ENCODE peak calls at places on chromosomes 11 and 22, in four cellular contexts. L, K, P and W are unnamed samples. For H3K4me1, the result is how much of the 10 kb centered on the place peaks cover.

GRCh38 chr22:29587938-29588699 is 7.2 kb upstream of the NIPSNAP1 start:
- DNase-seq in L (no peak), K (no peak), P (no peak), W (no peak)

GRCh38 chr11:35227551-35228341 is 88.8 kb downstream of the CD44 start:
- DNase-seq in L (no peak), K (no peak), P (no peak), W (no peak)

GRCh38 chr11:3892156-3892555 is 36.7 kb downstream of the STIM1 start:
- DNase-seq in L (no peak), K (no peak), P (no peak), W (no peak)

GRCh38 chr11:3859373-3859881 is 4.0 kb downstream of the STIM1 start:
- DNase-seq in L (peak), K (no peak), P (peak), W (no peak)

GRCh38 chr11:103681855-103682254 is 354.6 kb upstream of the DDI1 start:
- DNase-seq in L (no peak), K (peak), P (peak), W (no peak)

GRCh38 chr11:57791321-57792059 is 29.9 kb downstream of the CTNND1 start:
- DNase-seq in L (no peak), K (no peak), P (no peak), W (no peak)

GRCh38 chr11:833114-833791 is 501 bp downstream of the CD151 start:
- DNase-seq in L (peak), K (no peak), P (peak), W (no peak)

GRCh38 chr22:19213001-19213400 is 34.5 kb upstream of the SLC25A1 start:
- DNase-seq in L (no peak), K (no peak), P (no peak), W (no peak)

GRCh38 chr11:110479445-110480101 is 49.8 kb downstream of the FDX1 start:
- DNase-seq in L (no peak), K (no peak), P (no peak), W (no peak)

GRCh38 chr22:26168199-26168915 is 905 bp upstream of the SEZ6L start:
- DNase-seq in L (no peak), K (no peak), P (peak), W (no peak)

GRCh38 chr22:27554106-27554814 is 247.3 kb downstream of the MN1 start:
- DNase-seq in L (peak), K (no peak), P (no peak), W (no peak)

GRCh38 chr11:66286699-66287098 is 2.2 kb downstream of the YIF1A start:
- DNase-seq in L (no peak), K (no peak), P (no peak), W (no peak)

GRCh38 chr11:103536335-103536722 is 427.1 kb downstream of the DYNC2H1 start:
- DNase-seq in L (no peak), K (peak), P (no peak), W (no peak)

GRCh38 chr11:92917927-92918326 is 51.5 kb upstream of the MTNR1B start:
- DNase-seq in L (no peak), K (no peak), P (no peak), W (no peak)

GRCh38 chr11:27315816-27316215 is 47.2 kb downstream of the CCDC34 start:
- DNase-seq in L (no peak), K (no peak), P (no peak), W (no peak)

GRCh38 chr22:40524392-40525249 is 111.9 kb downstream of the MRTFA start:
- DNase-seq in L (no peak), K (no peak), P (peak), W (no peak)

GRCh38 chr22:45968751-45969413 is 8.1 kb downstream of the WNT7B start:
- DNase-seq in L (no peak), K (no peak), P (no peak), W (no peak)

DNA sequence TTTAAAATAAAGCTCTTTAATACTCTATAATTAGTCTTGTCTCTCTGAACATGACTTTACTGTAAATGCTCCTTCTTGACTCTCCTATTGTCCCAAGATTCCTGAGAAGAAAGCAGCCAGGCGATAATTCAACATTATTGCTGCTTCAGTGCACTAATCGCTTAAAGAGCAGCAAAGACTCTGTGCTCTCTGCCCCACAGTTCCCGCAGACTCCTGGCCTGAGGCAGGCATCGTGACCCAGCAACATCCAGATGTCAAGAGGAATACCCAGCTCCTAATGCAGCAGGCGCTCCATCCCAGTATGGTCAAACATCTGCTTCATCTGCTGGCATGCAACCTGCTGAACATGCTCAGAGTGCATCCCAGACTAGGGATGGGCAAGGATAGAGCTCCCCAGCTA is 270.1 kb downstream of the SOX6 start:
- DNase-seq in L (no peak), K (no peak), P (peak), W (no peak)
- H3K4me1 ChIP-seq in L (under half), K (under half), P (under half), W (under half)

DNA sequence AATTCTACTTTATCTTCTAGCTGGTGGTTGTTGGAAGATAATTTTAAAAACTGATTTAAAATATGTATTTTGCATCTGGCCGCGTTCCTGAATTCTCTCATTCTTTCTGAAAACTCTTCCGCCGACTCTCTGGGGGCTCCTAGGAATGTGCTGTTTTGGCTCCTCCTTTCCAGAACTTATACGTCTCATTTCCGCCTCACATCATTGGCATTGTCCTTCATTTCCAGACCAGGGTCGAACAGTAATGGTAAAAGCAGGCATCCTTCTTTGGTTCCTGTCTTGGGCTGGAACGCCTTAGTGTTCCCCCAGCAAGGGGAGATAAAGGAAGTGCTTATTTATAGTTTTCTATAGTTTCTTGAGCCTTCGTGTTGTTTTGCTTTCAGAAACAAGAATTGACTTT is 10.9 kb upstream of the TNNT3 start:
- DNase-seq in L (no peak), K (no peak), P (peak), W (no peak)
- TF ChIP-seq POLR2AphosphoS5 in L (no peak), K (peak), P (no peak), W (no peak)

GRCh38 chr22:23234409-23235161 is 54.3 kb downstream of the BCR start:
- DNase-seq in L (no peak), K (no peak), P (no peak), W (no peak)
- H3K4me1 ChIP-seq in L (half or more), K (half or more), P (half or more), W (under half)

DNA sequence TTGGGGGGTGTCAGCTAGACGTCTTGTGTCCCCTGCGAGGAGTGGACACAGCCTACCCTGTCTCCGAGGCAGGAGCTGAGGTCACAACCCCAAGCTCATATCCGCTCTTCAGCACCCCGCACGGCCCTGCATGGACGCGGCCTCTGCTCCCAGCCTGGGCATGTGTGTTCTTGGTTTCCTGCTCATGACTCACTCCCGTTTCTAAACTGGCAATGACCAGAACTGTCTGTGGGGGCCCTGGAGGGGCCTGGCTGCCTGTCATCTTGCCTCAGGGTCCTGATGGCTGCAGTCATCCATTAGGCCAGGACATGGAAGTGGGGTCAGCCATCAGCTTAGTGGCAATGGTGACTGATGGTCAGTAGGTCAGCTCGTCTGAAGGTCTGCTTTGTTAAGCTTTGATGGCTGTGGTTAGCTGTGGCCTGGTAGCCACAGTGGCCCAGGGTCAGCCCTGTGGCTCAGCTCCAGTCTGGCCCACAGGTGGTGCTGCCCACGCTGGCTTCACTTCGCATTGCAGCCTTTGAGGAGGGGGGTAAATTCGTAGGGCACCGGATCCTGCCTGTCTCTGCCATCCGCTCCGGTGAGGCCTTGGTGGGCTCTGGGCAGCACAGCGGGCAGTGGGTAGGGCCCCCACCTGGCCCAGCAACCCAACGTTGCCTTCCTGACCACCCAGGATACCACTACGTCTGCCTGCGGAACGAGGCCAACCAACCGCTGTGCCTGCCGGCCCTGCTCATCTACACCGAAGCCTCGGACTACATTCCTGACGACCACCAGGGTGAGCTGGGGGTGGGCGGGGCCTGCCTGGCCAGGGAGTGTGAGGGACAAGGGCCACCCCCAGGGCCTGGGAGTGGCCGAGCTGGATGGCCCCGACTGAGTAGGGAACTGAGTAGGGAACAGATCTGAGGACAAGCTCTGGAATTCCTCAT is 12.0 kb downstream of the PLCB3 start:
- DNase-seq in L (no peak), K (no peak), P (peak), W (no peak)
- TF ChIP-seq POLR2AphosphoS5 in L (no peak), K (no peak), P (no peak), W (no peak)

GRCh38 chr11:128608732-128609131 is 21.4 kb upstream of the ETS1 start:
- DNase-seq in L (no peak), K (no peak), P (no peak), W (no peak)
- H3K4me1 ChIP-seq in L (under half), K (under half), P (under half), W (under half)

DNA sequence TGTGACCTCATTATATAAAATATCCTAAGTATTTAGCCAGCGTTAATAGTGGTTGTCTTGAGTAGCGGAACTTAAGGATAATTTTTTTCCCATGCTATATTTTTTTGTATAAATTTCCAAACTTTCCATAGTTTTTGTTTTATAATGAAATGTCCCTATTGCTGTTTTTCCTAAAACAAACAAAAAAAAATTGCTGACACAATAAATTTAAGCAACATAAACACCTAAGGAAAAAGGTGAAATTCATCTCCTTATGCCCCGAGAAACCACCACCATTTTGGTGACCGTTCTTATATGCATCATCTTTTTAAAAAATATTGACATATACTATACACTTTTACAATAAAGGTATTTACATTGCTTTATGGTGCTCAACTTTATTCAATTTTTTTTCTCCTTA is 708.8 kb upstream of the ANO5 start:
- DNase-seq in L (no peak), K (no peak), P (no peak), W (no peak)
- TF ChIP-seq POLR2AphosphoS5 in L (no peak), K (no peak), P (no peak), W (no peak)

DNA sequence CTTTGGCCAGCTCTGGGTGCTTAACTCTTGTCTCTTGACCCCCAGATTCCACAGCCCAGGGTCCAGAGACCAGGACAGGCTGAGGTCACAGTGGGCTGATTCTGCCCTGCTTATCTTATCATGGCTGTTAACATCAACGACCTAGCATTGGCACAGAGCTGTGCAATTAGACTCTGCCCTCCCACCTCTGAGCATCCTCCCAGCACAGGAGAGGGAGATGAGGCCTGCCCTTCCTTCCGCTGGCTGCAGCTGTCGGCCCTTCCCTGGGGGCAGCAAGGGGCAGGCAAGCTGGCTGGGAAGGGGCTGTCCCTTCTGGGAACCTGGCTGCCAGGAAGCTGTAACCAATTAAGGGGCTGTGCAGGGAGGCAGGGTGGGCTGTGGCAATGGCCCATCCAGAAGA is 22.5 kb downstream of the LRRC10B start:
- DNase-seq in L (no peak), K (no peak), P (no peak), W (no peak)
- H3K4me1 ChIP-seq in L (under half), K (under half), P (under half), W (under half)

DNA sequence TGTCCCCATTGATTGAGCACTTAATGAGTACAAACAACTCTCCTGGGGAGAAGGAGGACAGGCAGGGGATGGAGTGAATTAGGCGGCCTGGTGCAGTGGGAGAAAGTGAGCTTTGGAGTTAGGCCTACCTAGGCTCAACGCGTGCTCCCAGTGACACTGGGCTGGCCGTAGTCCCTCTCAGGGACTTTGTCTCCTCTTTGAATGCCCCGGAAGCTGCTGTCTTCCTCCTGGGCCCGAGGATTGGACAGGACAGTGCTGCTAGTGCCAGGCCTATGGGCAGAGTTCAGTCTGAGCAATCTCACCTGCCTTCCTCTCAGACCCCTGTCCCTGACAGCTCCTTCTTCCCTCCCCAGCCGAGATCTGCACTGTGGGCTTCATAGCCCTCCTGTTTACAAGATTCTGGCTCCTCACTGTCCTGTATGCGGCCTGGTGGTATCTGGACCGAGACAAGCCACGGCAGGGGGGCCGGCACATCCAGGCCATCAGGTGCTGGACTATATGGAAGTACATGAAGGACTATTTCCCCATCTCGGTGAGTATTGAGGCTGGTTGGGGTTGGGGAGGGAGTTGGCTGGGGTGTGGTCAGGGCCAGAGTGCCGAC is 2.1 kb downstream of the MOGAT2 start:
- DNase-seq in L (peak), K (no peak), P (no peak), W (no peak)
- TF ChIP-seq POLR2AphosphoS5 in L (no peak), K (no peak), P (no peak), W (no peak)

DNA sequence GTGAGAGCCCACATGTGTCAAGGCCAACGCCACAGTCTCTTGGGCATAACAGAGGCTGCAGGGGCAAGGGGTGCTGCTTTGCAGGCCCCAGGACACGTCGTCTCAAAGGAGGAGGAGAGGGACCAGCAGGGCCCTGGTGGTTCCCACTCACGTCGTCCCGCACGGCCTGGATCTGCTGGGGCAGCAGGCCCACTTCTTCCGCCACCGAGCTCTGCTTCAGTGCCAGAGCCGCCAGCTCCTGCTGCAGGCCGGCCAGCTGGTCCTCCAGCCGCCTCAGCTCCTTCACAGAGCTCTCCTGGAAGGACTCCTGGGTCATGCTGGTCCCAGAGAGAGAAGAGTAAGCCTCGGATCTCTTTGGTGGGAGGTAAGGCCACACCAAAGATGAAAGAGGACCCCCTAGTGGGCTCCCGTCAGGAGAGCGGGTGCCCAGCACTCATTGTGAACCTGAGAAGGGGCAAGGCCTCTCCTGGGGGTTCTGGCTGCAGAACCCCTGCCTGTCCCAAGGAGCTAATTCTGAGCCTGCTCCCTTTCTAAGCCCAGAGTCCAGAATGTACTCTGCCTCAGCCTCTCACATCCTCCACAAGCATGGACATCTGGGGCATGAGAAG is 15.6 kb downstream of the SUN2 start:
- DNase-seq in L (no peak), K (no peak), P (no peak), W (no peak)
- H3K4me1 ChIP-seq in L (under half), K (under half), P (under half), W (under half)